ENCODE peak calls at places on chromosomes 7 and 10, in nine cellular contexts. One of them, this sample, is unnamed.

GRCh38 chr10:20858292-20859124 is 38.6 kb downstream of the NEBL start:
- DNase-seq in H7: no peak
- DNase-seq in bronchial epithelial cell: peak
- DNase-seq in H1: no peak
- DNase-seq in AG09309: no peak
- DNase-seq in aorta: no peak
- DNase-seq in psoas muscle: no peak
- DNase-seq in effector memory CD4-positive, alpha-beta T cell: no peak
- DNase-seq in MM.1S: peak
- DNase-seq in this sample: peak

GRCh38 chr7:1646957-1647891 is 22.9 kb upstream of the ELFN1 start:
- DNase-seq in MM.1S: no peak
- DNase-seq in bronchial epithelial cell: no peak
- DNase-seq in aorta: peak
- DNase-seq in psoas muscle: peak
- DNase-seq in AG09309: no peak
- DNase-seq in effector memory CD4-positive, alpha-beta T cell: no peak
- DNase-seq in H7: peak
- DNase-seq in H1: no peak
- DNase-seq in this sample: no peak

GRCh38 chr10:126902157-126902556 is 3.1 kb upstream of the DOCK1 start:
- DNase-seq in MM.1S: no peak
- DNase-seq in H7: no peak
- DNase-seq in effector memory CD4-positive, alpha-beta T cell: no peak
- DNase-seq in bronchial epithelial cell: peak
- DNase-seq in aorta: peak
- DNase-seq in H1: no peak
- DNase-seq in AG09309: peak
- DNase-seq in psoas muscle: no peak
- DNase-seq in this sample: no peak

GRCh38 chr7:106225856-106226255 is 58.9 kb downstream of the NAMPT start:
- DNase-seq in effector memory CD4-positive, alpha-beta T cell: no peak
- DNase-seq in psoas muscle: no peak
- DNase-seq in H7: no peak
- DNase-seq in aorta: no peak
- DNase-seq in bronchial epithelial cell: no peak
- DNase-seq in AG09309: no peak
- DNase-seq in MM.1S: no peak
- DNase-seq in H1: no peak
- DNase-seq in this sample: no peak

GRCh38 chr10:52701647-52702046 is 70.9 kb downstream of the MBL2 start:
- DNase-seq in MM.1S: no peak
- DNase-seq in bronchial epithelial cell: no peak
- DNase-seq in H1: no peak
- DNase-seq in H7: no peak
- DNase-seq in aorta: no peak
- DNase-seq in effector memory CD4-positive, alpha-beta T cell: no peak
- DNase-seq in psoas muscle: no peak
- DNase-seq in AG09309: no peak
- DNase-seq in this sample: no peak

GRCh38 chr7:139634087-139634486 is 110.6 kb downstream of the CLEC2L start:
- DNase-seq in aorta: no peak
- DNase-seq in effector memory CD4-positive, alpha-beta T cell: no peak
- DNase-seq in MM.1S: no peak
- DNase-seq in H1: no peak
- DNase-seq in AG09309: no peak
- DNase-seq in psoas muscle: no peak
- DNase-seq in H7: no peak
- DNase-seq in bronchial epithelial cell: no peak
- DNase-seq in this sample: no peak

GRCh38 chr10:132752378-132752777 is 33.6 kb downstream of the NKX6-2 start:
- DNase-seq in MM.1S: no peak
- DNase-seq in bronchial epithelial cell: no peak
- DNase-seq in H7: no peak
- DNase-seq in psoas muscle: no peak
- DNase-seq in AG09309: no peak
- DNase-seq in H1: no peak
- DNase-seq in aorta: no peak
- DNase-seq in effector memory CD4-positive, alpha-beta T cell: no peak
- DNase-seq in this sample: no peak

GRCh38 chr10:17599089-17599488 is 18.1 kb downstream of the HACD1 start:
- DNase-seq in effector memory CD4-positive, alpha-beta T cell: no peak
- DNase-seq in aorta: no peak
- DNase-seq in psoas muscle: no peak
- DNase-seq in H1: no peak
- DNase-seq in AG09309: no peak
- DNase-seq in bronchial epithelial cell: peak
- DNase-seq in MM.1S: no peak
- DNase-seq in H7: peak
- DNase-seq in this sample: peak

GRCh38 chr10:7471720-7472367 is 61.0 kb upstream of the SFMBT2 start:
- DNase-seq in H1: no peak
- DNase-seq in bronchial epithelial cell: no peak
- DNase-seq in AG09309: no peak
- DNase-seq in effector memory CD4-positive, alpha-beta T cell: no peak
- DNase-seq in aorta: no peak
- DNase-seq in psoas muscle: no peak
- DNase-seq in MM.1S: peak
- DNase-seq in H7: no peak
- DNase-seq in this sample: peak

GRCh38 chr10:3774018-3774813 is 10.8 kb downstream of the KLF6 start:
- DNase-seq in MM.1S: no peak
- DNase-seq in H7: no peak
- DNase-seq in aorta: no peak
- DNase-seq in AG09309: no peak
- DNase-seq in effector memory CD4-positive, alpha-beta T cell: no peak
- DNase-seq in bronchial epithelial cell: peak
- DNase-seq in H1: no peak
- DNase-seq in psoas muscle: peak
- DNase-seq in this sample: no peak

GRCh38 chr10:3775671-3776551 is 9.1 kb downstream of the KLF6 start:
- DNase-seq in H1: no peak
- DNase-seq in bronchial epithelial cell: peak
- DNase-seq in H7: peak
- DNase-seq in AG09309: no peak
- DNase-seq in psoas muscle: peak
- DNase-seq in MM.1S: no peak
- DNase-seq in aorta: no peak
- DNase-seq in effector memory CD4-positive, alpha-beta T cell: no peak
- DNase-seq in this sample: peak

GRCh38 chr10:3774814-3775670 is 10.0 kb downstream of the KLF6 start:
- DNase-seq in aorta: peak
- DNase-seq in psoas muscle: peak
- DNase-seq in MM.1S: no peak
- DNase-seq in H7: no peak
- DNase-seq in AG09309: no peak
- DNase-seq in bronchial epithelial cell: peak
- DNase-seq in H1: no peak
- DNase-seq in effector memory CD4-positive, alpha-beta T cell: no peak
- DNase-seq in this sample: peak

GRCh38 chr10:3772349-3773222 is 12.4 kb downstream of the KLF6 start:
- DNase-seq in effector memory CD4-positive, alpha-beta T cell: no peak
- DNase-seq in H7: no peak
- DNase-seq in psoas muscle: peak
- DNase-seq in bronchial epithelial cell: peak
- DNase-seq in MM.1S: no peak
- DNase-seq in AG09309: no peak
- DNase-seq in H1: no peak
- DNase-seq in aorta: no peak
- DNase-seq in this sample: no peak

GRCh38 chr10:3773465-3774017 is 11.5 kb downstream of the KLF6 start:
- DNase-seq in MM.1S: no peak
- DNase-seq in aorta: no peak
- DNase-seq in bronchial epithelial cell: peak
- DNase-seq in H7: no peak
- DNase-seq in H1: no peak
- DNase-seq in psoas muscle: no peak
- DNase-seq in effector memory CD4-positive, alpha-beta T cell: no peak
- DNase-seq in AG09309: no peak
- DNase-seq in this sample: no peak
- H3K4me3 ChIP-seq in MM.1S: no peak
- H3K4me3 ChIP-seq in aorta: no peak
- H3K4me3 ChIP-seq in bronchial epithelial cell: no peak
- H3K4me3 ChIP-seq in H7: no peak
- H3K4me3 ChIP-seq in H1: no peak
- H3K4me3 ChIP-seq in psoas muscle: no peak
- H3K4me3 ChIP-seq in effector memory CD4-positive, alpha-beta T cell: no peak
- H3K4me3 ChIP-seq in AG09309: no peak
- H3K4me3 ChIP-seq in this sample: no peak

DNA sequence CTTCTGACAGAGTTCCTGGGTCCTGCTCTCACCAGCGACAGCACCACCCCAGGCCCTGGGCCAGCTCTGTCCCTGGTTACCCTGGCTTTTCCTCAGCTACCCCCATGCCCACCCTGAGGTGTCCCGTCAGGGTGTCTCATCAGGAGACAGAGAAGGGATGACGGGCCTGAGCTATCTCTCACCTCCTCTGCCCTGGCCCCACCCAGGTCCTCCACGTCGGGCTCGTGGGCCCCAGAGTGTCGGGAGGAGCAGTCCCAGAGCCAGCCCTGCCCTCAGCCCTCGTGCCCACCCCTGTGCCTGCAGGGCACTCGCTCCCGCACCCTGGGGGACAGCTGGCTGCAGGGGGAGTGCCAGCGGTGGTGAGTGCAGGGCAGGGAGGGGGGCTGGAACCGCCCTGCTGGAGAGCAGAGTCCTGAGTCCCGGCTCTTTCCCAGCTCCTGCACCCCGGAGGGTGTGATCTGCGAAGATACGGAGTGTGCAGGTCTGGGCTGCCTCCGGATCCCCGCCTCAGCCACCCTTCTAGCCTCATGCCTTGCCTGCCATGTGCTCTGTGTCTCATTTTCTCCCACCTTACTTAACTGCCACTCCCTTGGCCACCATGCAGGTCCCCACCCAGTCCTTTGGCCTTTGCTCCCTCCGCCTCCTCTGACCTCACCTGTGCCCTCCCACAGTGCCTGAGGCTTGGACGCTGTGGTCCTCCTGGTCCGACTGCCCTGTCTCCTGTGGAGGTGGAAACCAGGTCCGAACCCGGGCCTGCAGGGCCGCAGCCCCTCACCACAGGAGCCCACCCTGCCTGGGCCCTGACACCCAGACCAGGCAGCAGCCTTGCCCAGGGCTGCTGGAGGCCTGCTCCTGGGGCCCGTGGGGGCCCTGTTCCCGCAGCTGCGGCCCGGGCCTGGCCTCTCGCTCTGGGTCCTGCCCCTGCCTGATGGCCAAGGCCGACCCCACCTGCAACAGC is 16.7 kb upstream of the ZNF862 start:
- DNase-seq in bronchial epithelial cell: no peak
- DNase-seq in aorta: peak
- DNase-seq in psoas muscle: peak
- DNase-seq in H7: peak
- DNase-seq in AG09309: no peak
- DNase-seq in H1: no peak
- DNase-seq in effector memory CD4-positive, alpha-beta T cell: no peak
- DNase-seq in MM.1S: no peak
- DNase-seq in this sample: no peak
- H3K4me3 ChIP-seq in bronchial epithelial cell: no peak
- H3K4me3 ChIP-seq in aorta: no peak
- H3K4me3 ChIP-seq in psoas muscle: no peak
- H3K4me3 ChIP-seq in H7: no peak
- H3K4me3 ChIP-seq in AG09309: no peak
- H3K4me3 ChIP-seq in H1: no peak
- H3K4me3 ChIP-seq in effector memory CD4-positive, alpha-beta T cell: no peak
- H3K4me3 ChIP-seq in MM.1S: no peak
- H3K4me3 ChIP-seq in this sample: no peak

GRCh38 chr7:81234896-81235295 is 316.0 kb upstream of the SEMA3C start:
- DNase-seq in AG09309: no peak
- DNase-seq in psoas muscle: no peak
- DNase-seq in effector memory CD4-positive, alpha-beta T cell: no peak
- DNase-seq in H1: no peak
- DNase-seq in bronchial epithelial cell: peak
- DNase-seq in MM.1S: no peak
- DNase-seq in H7: no peak
- DNase-seq in aorta: no peak
- DNase-seq in this sample: no peak

GRCh38 chr7:81235896-81236479 is 317.1 kb upstream of the SEMA3C start:
- DNase-seq in aorta: no peak
- DNase-seq in bronchial epithelial cell: no peak
- DNase-seq in effector memory CD4-positive, alpha-beta T cell: no peak
- DNase-seq in psoas muscle: no peak
- DNase-seq in H1: no peak
- DNase-seq in H7: no peak
- DNase-seq in AG09309: no peak
- DNase-seq in MM.1S: no peak
- DNase-seq in this sample: no peak

GRCh38 chr7:81231203-81231922 is 312.5 kb upstream of the SEMA3C start:
- DNase-seq in bronchial epithelial cell: no peak
- DNase-seq in effector memory CD4-positive, alpha-beta T cell: no peak
- DNase-seq in psoas muscle: no peak
- DNase-seq in MM.1S: no peak
- DNase-seq in AG09309: no peak
- DNase-seq in H7: no peak
- DNase-seq in H1: no peak
- DNase-seq in aorta: no peak
- DNase-seq in this sample: no peak

GRCh38 chr7:81232084-81232799 is 313.4 kb upstream of the SEMA3C start:
- DNase-seq in AG09309: no peak
- DNase-seq in aorta: no peak
- DNase-seq in H1: no peak
- DNase-seq in H7: no peak
- DNase-seq in effector memory CD4-positive, alpha-beta T cell: no peak
- DNase-seq in psoas muscle: peak
- DNase-seq in MM.1S: no peak
- DNase-seq in bronchial epithelial cell: no peak
- DNase-seq in this sample: no peak

GRCh38 chr7:81233208-81233940 is 314.5 kb upstream of the SEMA3C start:
- DNase-seq in H1: no peak
- DNase-seq in bronchial epithelial cell: no peak
- DNase-seq in MM.1S: no peak
- DNase-seq in psoas muscle: no peak
- DNase-seq in effector memory CD4-positive, alpha-beta T cell: no peak
- DNase-seq in aorta: no peak
- DNase-seq in H7: no peak
- DNase-seq in AG09309: no peak
- DNase-seq in this sample: no peak
- H3K4me3 ChIP-seq in H1: no peak
- H3K4me3 ChIP-seq in bronchial epithelial cell: no peak
- H3K4me3 ChIP-seq in MM.1S: no peak
- H3K4me3 ChIP-seq in psoas muscle: no peak
- H3K4me3 ChIP-seq in effector memory CD4-positive, alpha-beta T cell: no peak
- H3K4me3 ChIP-seq in aorta: no peak
- H3K4me3 ChIP-seq in H7: no peak
- H3K4me3 ChIP-seq in AG09309: no peak
- H3K4me3 ChIP-seq in this sample: no peak

DNA sequence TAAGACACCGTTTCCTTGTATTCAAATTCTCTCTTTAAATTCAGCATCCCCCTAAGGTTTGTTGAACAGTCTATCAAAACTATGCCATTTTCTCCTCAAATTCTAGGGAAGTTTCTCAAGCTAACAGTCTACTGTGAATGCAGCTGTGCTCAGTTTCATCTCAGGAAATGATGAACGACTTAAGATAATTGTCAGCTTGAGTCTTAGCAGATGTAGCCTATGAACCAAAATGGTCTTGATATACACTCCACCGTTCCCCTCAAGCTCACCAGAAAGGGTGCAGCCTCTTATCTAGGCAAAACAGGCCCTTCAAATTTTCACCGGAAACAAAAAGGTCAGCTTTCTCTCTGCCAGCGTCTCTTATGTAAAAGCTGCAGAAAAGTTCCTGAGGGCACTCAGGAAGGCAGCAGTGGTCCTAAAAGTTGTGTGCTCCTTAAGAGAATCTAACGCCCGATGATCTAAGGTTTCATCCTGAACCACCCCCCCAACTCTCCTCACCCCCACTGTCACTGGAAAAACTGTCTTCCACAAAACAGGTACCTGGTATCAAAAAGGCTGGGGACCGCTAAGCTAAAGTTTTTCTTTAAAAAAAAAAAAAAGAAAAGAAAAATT is 2.1 kb downstream of the DNAJC9 start:
- DNase-seq in AG09309: no peak
- DNase-seq in aorta: no peak
- DNase-seq in effector memory CD4-positive, alpha-beta T cell: no peak
- DNase-seq in psoas muscle: no peak
- DNase-seq in MM.1S: peak
- DNase-seq in bronchial epithelial cell: no peak
- DNase-seq in H7: no peak
- DNase-seq in H1: no peak
- DNase-seq in this sample: peak
- H3K4me3 ChIP-seq in AG09309: peak
- H3K4me3 ChIP-seq in aorta: no peak
- H3K4me3 ChIP-seq in effector memory CD4-positive, alpha-beta T cell: no peak
- H3K4me3 ChIP-seq in psoas muscle: no peak
- H3K4me3 ChIP-seq in MM.1S: peak
- H3K4me3 ChIP-seq in bronchial epithelial cell: no peak
- H3K4me3 ChIP-seq in H7: no peak
- H3K4me3 ChIP-seq in H1: peak
- H3K4me3 ChIP-seq in this sample: peak

This sample was measured in GM12865.